ENCODE peak calls at places on chromosomes 6 and 20, in five cellular contexts. I is CD8-positive, alpha-beta memory T cell; E is small intestine; D is transverse colon; T is choroid plexus epithelial cell. H is an unnamed sample.

GRCh38 chr6:6998194-6998569 is 109.6 kb upstream of the RREB1 start:
- DNase-seq in I (no peak), E (no peak), D (no peak), T (no peak), H (no peak)

GRCh38 chr20:38260025-38260377 is 534 bp downstream of the KIAA1755 start:
- DNase-seq in I (no peak), E (no peak), D (no peak), T (peak; percentile 52), H (no peak)

GRCh38 chr6:19838442-19839236 is 1.5 kb downstream of the ID4 start:
- DNase-seq in I (no peak), D (peak; percentile 32), T (peak; percentile 23), E (peak; percentile 41), H (no peak)

GRCh38 chr6:56713285-56713684 is 70.6 kb upstream of the DST start:
- DNase-seq in E (peak; percentile 49), I (no peak), T (peak; percentile 90), D (peak; percentile 35), H (no peak)

GRCh38 chr6:4401408-4402367 is 266.3 kb upstream of the ECI2 start:
- DNase-seq in D (no peak), I (no peak), T (peak; percentile 65), E (no peak), H (no peak)

GRCh38 chr20:21615617-21616080 is 89.8 kb upstream of the PAX1 start:
- DNase-seq in D (peak; percentile 39), T (peak; percentile 52), I (no peak), E (peak; percentile 50), H (peak; percentile 3)

GRCh38 chr6:1832844-1833787 is 223.4 kb downstream of the FOXC1 start:
- DNase-seq in I (no peak), D (peak; percentile 61), E (peak; percentile 61), T (peak; percentile 48), H (no peak)

GRCh38 chr6:93806409-93807270 is 387.3 kb upstream of the EPHA7 start:
- DNase-seq in T (no peak), D (no peak), E (no peak), I (no peak), H (no peak)

GRCh38 chr6:35391240-35391968 is 49.0 kb downstream of the PPARD start:
- DNase-seq in D (no peak), I (no peak), T (peak; percentile 95), E (no peak), H (peak; percentile 91)

GRCh38 chr20:62622877-62623487 is 19.3 kb upstream of the SLCO4A1 start:
- DNase-seq in E (no peak), D (no peak), T (no peak), I (no peak), H (no peak)
- H3K4me3 ChIP-seq in E (no peak overlapping the region), D (no peak overlapping the region), T (no peak overlapping the region), I (peak overlapping the region; percentile 71), H (no peak overlapping the region)

GRCh38 chr6:153130515-153131036 is 506 bp downstream of the RGS17 start:
- DNase-seq in T (no peak), E (no peak), I (no peak), D (no peak), H (no peak)
- H3K4me3 ChIP-seq in T (peak overlapping the region; percentile 86), E (peak overlapping the region; percentile 57), I (peak overlapping the region; percentile 50), D (peak overlapping the region; percentile 60), H (peak overlapping the region; percentile 80)

GRCh38 chr6:161018165-161018564 is 26.6 kb downstream of the MAP3K4 start:
- DNase-seq in T (no peak), D (no peak), I (no peak), E (no peak), H (no peak)

GRCh38 chr6:161021543-161021942 is 30.0 kb downstream of the MAP3K4 start:
- DNase-seq in E (no peak), T (no peak), D (no peak), I (no peak), H (no peak)

GRCh38 chr6:161023316-161023715 is 31.7 kb downstream of the MAP3K4 start:
- DNase-seq in T (no peak), D (no peak), I (no peak), E (no peak), H (no peak)

GRCh38 chr6:161021978-161022743 is 30.6 kb downstream of the MAP3K4 start:
- DNase-seq in E (peak; percentile 25), T (no peak), I (no peak), D (no peak), H (no peak)

GRCh38 chr6:161019324-161019839 is 27.8 kb downstream of the MAP3K4 start:
- DNase-seq in E (no peak), I (no peak), T (no peak), D (no peak), H (no peak)
- H3K4me3 ChIP-seq in E (no peak overlapping the region), I (no peak overlapping the region), T (no peak overlapping the region), D (no peak overlapping the region), H (no peak overlapping the region)

GRCh38 chr6:33072508-33073100 is 845 bp downstream of the HLA-DPA1 start:
- DNase-seq in I (no peak), E (no peak), T (no peak), D (no peak), H (no peak)

GRCh38 chr6:33069021-33069738 is 4.3 kb downstream of the HLA-DPA1 start:
- DNase-seq in I (no peak), T (no peak), E (no peak), D (no peak), H (no peak)

GRCh38 chr6:33070909-33071308 is 2.5 kb downstream of the HLA-DPA1 start:
- DNase-seq in D (no peak), I (no peak), T (no peak), E (no peak), H (no peak)

GRCh38 chr6:33073431-33073871 is at the start of gene HLA-DPA1:
- DNase-seq in D (peak; percentile 64), E (peak; percentile 38), T (peak; percentile 55), I (no peak), H (no peak)

DNA sequence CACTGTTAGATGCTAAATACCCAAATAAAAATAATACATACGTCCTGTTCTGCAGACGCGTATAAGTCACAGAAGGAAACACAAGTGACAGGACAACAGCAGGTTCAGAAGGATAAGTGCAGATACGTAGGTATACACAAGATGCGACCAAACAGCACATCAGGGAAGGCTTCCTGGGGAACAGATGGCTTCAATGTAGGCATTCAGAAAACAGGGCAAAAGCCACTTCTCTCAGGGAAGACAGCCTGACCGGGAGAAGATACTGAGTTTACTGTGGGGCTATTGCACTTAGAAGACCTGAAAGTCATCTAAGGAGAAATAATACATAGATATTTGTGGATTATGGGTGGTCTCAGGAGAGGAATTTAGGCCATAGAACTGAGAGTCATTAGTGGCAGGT is 1.9 kb downstream of the HLA-DPA1 start:
- DNase-seq in D (no peak), E (no peak), T (no peak), I (no peak), H (no peak)
- H3K4me3 ChIP-seq in D (no peak overlapping the region), E (no peak overlapping the region), T (no peak overlapping the region), I (peak overlapping the region; percentile 73), H (no peak overlapping the region)

DNA sequence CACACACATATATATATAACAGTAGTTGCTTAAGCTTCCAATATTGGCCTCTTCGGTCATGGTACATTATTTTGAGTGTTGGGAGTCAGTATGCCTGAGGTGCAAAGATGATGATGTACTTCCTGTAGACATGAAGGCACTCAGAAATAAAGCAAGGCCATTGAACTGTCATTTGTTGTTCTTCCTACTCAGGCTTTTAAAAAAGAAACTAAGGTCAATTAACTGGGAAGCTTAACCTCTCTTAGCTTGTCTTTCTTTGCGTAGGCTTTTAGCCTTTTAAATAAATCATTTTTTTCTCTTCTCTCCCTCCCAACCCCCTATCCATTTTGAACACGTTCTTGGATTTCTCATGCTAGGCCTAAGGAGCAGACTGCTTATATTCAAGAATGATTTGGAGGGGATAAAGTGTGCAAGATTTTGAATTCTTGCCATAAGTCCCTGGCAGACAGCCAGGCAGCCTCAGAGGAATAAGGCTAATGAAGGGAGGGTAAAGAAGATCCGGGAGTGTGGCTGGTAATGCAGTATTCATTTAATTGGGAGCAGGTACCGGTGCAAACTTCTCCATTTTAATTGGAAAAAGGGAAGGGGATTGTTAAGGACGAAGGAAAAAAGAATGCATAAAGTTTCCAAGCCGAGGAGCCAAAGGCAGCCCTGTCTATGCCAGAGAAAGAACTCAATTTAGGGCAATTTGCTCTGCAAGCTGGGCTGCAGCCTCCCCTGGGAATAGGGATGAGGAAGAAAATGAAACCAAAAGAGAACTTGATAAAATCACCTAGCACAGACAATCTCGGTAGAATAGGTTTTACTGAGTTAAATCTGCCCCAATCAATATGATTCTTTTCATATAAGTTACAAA is 343.8 kb upstream of the MMS22L start:
- DNase-seq in E (no peak), I (no peak), D (no peak), T (peak; percentile 62), H (no peak)
- H3K4me3 ChIP-seq in E (no peak overlapping the region), I (no peak overlapping the region), D (no peak overlapping the region), T (peak overlapping the region; percentile 39), H (peak overlapping the region; percentile 33)

GRCh38 chr20:50029697-50030428 is 47.1 kb downstream of the SNAI1 start:
- DNase-seq in I (no peak), E (no peak), T (peak; percentile 96), D (peak; percentile 17), H (peak; percentile 60)
- H3K4me3 ChIP-seq in I (no peak overlapping the region), E (no peak overlapping the region), T (no peak overlapping the region), D (no peak overlapping the region), H (no peak overlapping the region)

GRCh38 chr20:8152183-8152582 is 20.1 kb downstream of the PLCB1 start:
- DNase-seq in T (peak; percentile 52), D (no peak), I (no peak), E (no peak), H (no peak)
- H3K4me3 ChIP-seq in T (no peak overlapping the region), D (no peak overlapping the region), I (no peak overlapping the region), E (no peak overlapping the region), H (no peak overlapping the region)

H was measured in AG04449.